ENCODE peak calls at places on chromosomes 4 and X, in five cellular contexts. H is activated CD8-positive, alpha-beta memory T cell treated with anti-CD3 and anti-CD28 coated beads for 48 hours; G is AG04449; O is lower leg skin; R is T-helper 9 cell. A is an unnamed sample.

GRCh38 chr4:70687821-70688794 is at the start of gene UTP3:
- DNase-seq in H (peak; percentile 87), G (peak; percentile 97), O (peak; percentile 99), R (peak; percentile 93), A (peak; percentile 98)

GRCh38 chr4:96472103-96472867 is 632.4 kb downstream of the PDHA2 start:
- DNase-seq in H (no peak), G (no peak), O (no peak), R (no peak), A (no peak)

GRCh38 chr4:183398298-183399129 is 45.9 kb upstream of the CDKN2AIP start:
- DNase-seq in H (peak; percentile 39), G (no peak), O (peak; percentile 91), R (peak; percentile 49), A (no peak)

GRCh38 chr4:11106769-11107168 is 321.9 kb downstream of the HS3ST1 start:
- DNase-seq in H (no peak), G (no peak), O (no peak), R (no peak), A (no peak)

GRCh38 chr4:113101669-113102068 is 52.2 kb downstream of the ANK2 start:
- DNase-seq in H (no peak), G (peak; percentile 2), O (no peak), R (no peak), A (no peak)

GRCh38 chr4:177285953-177286352 is 23.7 kb upstream of the NEIL3 start:
- DNase-seq in H (no peak), G (no peak), O (no peak), R (no peak), A (no peak)

GRCh38 chrX:84188320-84188834 is 378 bp upstream of the RPS6KA6 start:
- DNase-seq in H (no peak), G (no peak), O (peak; percentile 85), R (no peak), A (no peak)

GRCh38 chr4:158958489-158959270 is 144.2 kb upstream of the RAPGEF2 start:
- DNase-seq in H (no peak), G (no peak), O (no peak), R (no peak), A (no peak)

GRCh38 chrX:34875204-34875603 is 67.4 kb upstream of the FAM47B start:
- DNase-seq in H (no peak), G (no peak), O (no peak), R (no peak), A (no peak)

GRCh38 chrX:109600114-109600710 is 24.8 kb downstream of the KCNE5 start:
- DNase-seq in H (no peak), G (no peak), O (no peak), R (no peak), A (no peak)

GRCh38 chr4:125368684-125369083 is 53.9 kb downstream of the FAT4 start:
- DNase-seq in H (no peak), G (peak; percentile 61), O (no peak), R (no peak), A (no peak)

GRCh38 chrX:110188701-110189558 is 129.0 kb downstream of the AMMECR1 start:
- DNase-seq in H (no peak), G (no peak), O (no peak), R (no peak), A (no peak)

GRCh38 chr4:8336412-8337075 is 67.0 kb downstream of the HTRA3 start:
- DNase-seq in H (no peak), G (no peak), O (peak; percentile 14), R (no peak), A (no peak)

GRCh38 chrX:97175147-97175546 is 291.4 kb downstream of the RPA4 start:
- DNase-seq in H (no peak), G (no peak), O (no peak), R (no peak), A (no peak)

GRCh38 chr4:64417974-64418373 is 8.7 kb upstream of the TECRL start:
- DNase-seq in H (no peak), G (no peak), O (no peak), R (no peak), A (no peak)

GRCh38 chr4:119053997-119054396 is 81.6 kb upstream of the MYOZ2 start:
- DNase-seq in H (no peak), G (no peak), O (no peak), R (no peak), A (no peak)

GRCh38 chrX:24528605-24529004 is 63.5 kb downstream of the PDK3 start:
- DNase-seq in H (no peak), G (no peak), O (no peak), R (no peak), A (no peak)

GRCh38 chrX:10450959-10451355 is 169.4 kb downstream of the MID1 start:
- DNase-seq in H (no peak), G (no peak), O (no peak), R (no peak), A (no peak)

GRCh38 chr4:9703391-9703790 is 78.0 kb upstream of the DRD5 start:
- DNase-seq in H (peak; percentile 61), G (no peak), O (peak; percentile 94), R (peak; percentile 54), A (no peak)

GRCh38 chr4:93719552-93719951 is 109.0 kb upstream of the ATOH1 start:
- DNase-seq in H (no peak), G (no peak), O (no peak), R (no peak), A (no peak)

GRCh38 chrX:24283122-24283789 is 30.6 kb downstream of the SUPT20HL2 start:
- DNase-seq in H (no peak), G (no peak), O (no peak), R (no peak), A (no peak)

A was measured in esophagus muscularis mucosa.